ENCODE peak calls at places on chromosomes 5 and 9, in five cellular contexts. R, P, T, V and D are unnamed samples.
A peak's percentile ranks its signal among the peaks of the same experiment; 100 is the strongest.

GRCh38 chr9:112705773-112706427 is 12.0 kb downstream of the INIP start:
- DNase-seq in V (no peak), T (peak; percentile 49), P (no peak), R (no peak), D (no peak)

GRCh38 chr9:123544007-123544827 is 188.2 kb downstream of the CRB2 start:
- DNase-seq in R (no peak), T (peak; percentile 49), V (no peak), P (no peak), D (no peak)

GRCh38 chr9:100811643-100812042 is 216.9 kb upstream of the PLPPR1 start:
- DNase-seq in V (no peak), R (no peak), P (no peak), T (no peak), D (no peak)

GRCh38 chr9:7489018-7489417 is 310.6 kb downstream of the DMAC1 start:
- DNase-seq in T (peak; percentile 35), R (no peak), P (no peak), V (no peak), D (no peak)

GRCh38 chr5:109354761-109355160 is 55.0 kb downstream of the PJA2 start:
- DNase-seq in V (no peak), R (no peak), T (no peak), P (no peak), D (no peak)

GRCh38 chr9:133351908-133352634 is 4.1 kb downstream of the RPL7A start:
- DNase-seq in R (no peak), V (no peak), P (peak; percentile 53), T (no peak), D (no peak)

GRCh38 chr5:54278979-54279717 is 31.2 kb downstream of the ARL15 start:
- DNase-seq in R (no peak), T (no peak), P (no peak), V (no peak), D (no peak)

GRCh38 chr5:112951124-112951702 is 25.4 kb upstream of the DCP2 start:
- DNase-seq in R (no peak), V (no peak), T (no peak), P (peak; percentile 54), D (no peak)

GRCh38 chr9:34505370-34506120 is 17.2 kb downstream of the ENHO start:
- DNase-seq in P (peak; percentile 1), T (no peak), R (no peak), V (no peak), D (no peak)

GRCh38 chr9:136726631-136727191 is 14.3 kb downstream of the DIPK1B start:
- DNase-seq in P (peak; percentile 59), T (no peak), R (no peak), V (peak; percentile 36), D (peak; percentile 74)

GRCh38 chr9:33161011-33161588 is 6.0 kb downstream of the B4GALT1 start:
- DNase-seq in R (no peak), P (peak; percentile 46), V (no peak), T (no peak), D (no peak)

GRCh38 chr5:150512368-150512747 is 4.4 kb downstream of the NDST1 start:
- DNase-seq in R (no peak), V (no peak), T (no peak), P (no peak), D (no peak)

GRCh38 chr5:179290681-179291540 is 54.4 kb downstream of the ADAMTS2 start:
- DNase-seq in T (no peak), P (no peak), V (no peak), R (no peak), D (no peak)

GRCh38 chr5:96933764-96934163 is 2.1 kb upstream of the LNPEP start:
- DNase-seq in V (no peak), T (peak; percentile 64), P (no peak), R (no peak), D (no peak)

GRCh38 chr9:92660266-92660665 is 9.7 kb downstream of the IPPK start:
- DNase-seq in V (no peak), R (no peak), T (no peak), P (no peak), D (no peak)

GRCh38 chr5:113038714-113039113 is 62.1 kb downstream of the DCP2 start:
- DNase-seq in R (no peak), V (no peak), T (no peak), P (no peak), D (no peak)

GRCh38 chr9:93059097-93059959 is 827 bp downstream of the SUSD3 start:
- DNase-seq in V (no peak), R (no peak), T (no peak), P (peak; percentile 36), D (no peak)

GRCh38 chr5:78523314-78524193 is 125.0 kb downstream of the LHFPL2 start:
- DNase-seq in R (no peak), V (no peak), P (no peak), T (no peak), D (no peak)

GRCh38 chr9:137449081-137449844 is 8.1 kb upstream of the ENTPD8 start:
- DNase-seq in T (no peak), P (no peak), V (no peak), R (no peak), D (no peak)

GRCh38 chr5:43428034-43428712 is 16.0 kb upstream of the CCL28 start:
- DNase-seq in P (no peak), V (no peak), T (no peak), R (no peak), D (no peak)